ENCODE peak calls at places on chromosomes 7 and 10, in four cellular contexts. T, K, F and D are unnamed samples.

GRCh38 chr10:122098924-122099323 is 110.0 kb downstream of the TACC2 start:
- DNase-seq in T (no peak), K (no peak), F (no peak), D (no peak)

GRCh38 chr7:17132726-17133125 is 165.7 kb upstream of the AHR start:
- DNase-seq in T (no peak), F (no peak), K (no peak), D (no peak)

GRCh38 chr7:138223402-138223872 is 147.2 kb downstream of the AKR1D1 start:
- DNase-seq in T (no peak), F (no peak), K (no peak), D (no peak)

GRCh38 chr7:83161851-83162401 is 758 bp downstream of the PCLO start:
- DNase-seq in F (no peak), K (no peak), T (peak), D (no peak)

GRCh38 chr7:64947252-64948000 is 43.4 kb downstream of the ZNF117 start:
- DNase-seq in K (no peak), F (no peak), T (no peak), D (no peak)

GRCh38 chr7:45712872-45713668 is 138.9 kb downstream of the ADCY1 start:
- DNase-seq in F (no peak), T (no peak), K (no peak), D (no peak)

GRCh38 chr10:3452683-3453388 is 280.3 kb upstream of the PITRM1 start:
- DNase-seq in T (no peak), F (no peak), K (no peak), D (no peak)

GRCh38 chr10:3778708-3779108 is 6.3 kb downstream of the KLF6 start:
- DNase-seq in T (no peak), F (no peak), K (no peak), D (no peak)

GRCh38 chr7:2500701-2501100 is 18.9 kb upstream of the LFNG start:
- DNase-seq in K (no peak), T (no peak), F (no peak), D (no peak)

GRCh38 chr7:13181221-13181620 is 493.8 kb downstream of the ARL4A start:
- DNase-seq in F (no peak), T (no peak), K (no peak), D (no peak)

GRCh38 chr10:1155791-1156615 is 99.8 kb downstream of the WDR37 start:
- DNase-seq in K (no peak), F (no peak), T (no peak), D (no peak)

GRCh38 chr7:36844374-36844773 is 120.1 kb upstream of the AOAH start:
- DNase-seq in F (no peak), T (no peak), K (no peak), D (no peak)

GRCh38 chr10:123205041-123205440 is 50.8 kb downstream of the BUB3 start:
- DNase-seq in K (no peak), F (no peak), T (no peak), D (no peak)

GRCh38 chr10:29119374-29119773 is 169.5 kb upstream of the LYZL1 start:
- DNase-seq in K (peak), F (peak), T (no peak), D (no peak)

DNA sequence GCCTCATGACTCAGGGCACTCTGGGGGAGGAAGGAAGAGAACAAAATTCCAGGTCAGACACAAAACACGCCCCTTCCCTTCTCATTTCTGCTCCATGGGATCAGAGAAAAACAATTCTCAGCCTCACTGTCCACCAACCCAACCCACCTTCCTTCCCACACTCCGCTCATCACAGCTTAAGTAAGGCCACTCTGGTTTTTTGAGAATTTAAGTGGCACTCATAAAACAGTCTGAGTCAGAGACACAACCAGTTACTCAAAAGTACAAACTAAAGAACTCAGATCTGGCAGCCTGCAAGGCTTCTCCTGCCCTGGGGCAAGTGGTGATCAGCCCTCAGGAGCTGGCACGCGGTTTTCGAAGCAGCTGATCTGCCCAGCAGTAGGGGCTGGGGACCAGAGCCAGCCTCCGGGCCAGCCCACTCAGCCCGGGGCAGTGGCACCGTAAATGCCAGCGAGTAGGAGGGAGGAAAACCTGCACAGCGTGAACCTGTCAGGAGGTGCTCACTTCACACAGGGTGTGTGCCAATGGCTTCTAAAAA is 39.1 kb upstream of the ABLIM1 start:
- DNase-seq in F (no peak), T (no peak), K (no peak), D (no peak)
- TF ChIP-seq CHD2 in F (no peak), T (no peak), K (no peak), D (no peak)

GRCh38 chr7:98869001-98869373 is 827 bp downstream of the TMEM130 start:
- DNase-seq in K (no peak), F (no peak), T (no peak), D (no peak)

GRCh38 chr7:98866765-98867164 is 3.0 kb downstream of the TMEM130 start:
- DNase-seq in F (no peak), T (no peak), K (no peak), D (no peak)

GRCh38 chr7:98866341-98866740 is 3.5 kb downstream of the TMEM130 start:
- DNase-seq in F (no peak), K (no peak), T (no peak), D (no peak)

GRCh38 chr7:98868450-98868849 is 1.4 kb downstream of the TMEM130 start:
- DNase-seq in T (no peak), F (no peak), K (no peak), D (no peak)

GRCh38 chr7:98867271-98867701 is 2.5 kb downstream of the TMEM130 start:
- DNase-seq in T (no peak), K (no peak), F (no peak), D (no peak)
- TF ChIP-seq JUNB in T (no peak), K (no peak), F (no peak), D (no peak)

DNA sequence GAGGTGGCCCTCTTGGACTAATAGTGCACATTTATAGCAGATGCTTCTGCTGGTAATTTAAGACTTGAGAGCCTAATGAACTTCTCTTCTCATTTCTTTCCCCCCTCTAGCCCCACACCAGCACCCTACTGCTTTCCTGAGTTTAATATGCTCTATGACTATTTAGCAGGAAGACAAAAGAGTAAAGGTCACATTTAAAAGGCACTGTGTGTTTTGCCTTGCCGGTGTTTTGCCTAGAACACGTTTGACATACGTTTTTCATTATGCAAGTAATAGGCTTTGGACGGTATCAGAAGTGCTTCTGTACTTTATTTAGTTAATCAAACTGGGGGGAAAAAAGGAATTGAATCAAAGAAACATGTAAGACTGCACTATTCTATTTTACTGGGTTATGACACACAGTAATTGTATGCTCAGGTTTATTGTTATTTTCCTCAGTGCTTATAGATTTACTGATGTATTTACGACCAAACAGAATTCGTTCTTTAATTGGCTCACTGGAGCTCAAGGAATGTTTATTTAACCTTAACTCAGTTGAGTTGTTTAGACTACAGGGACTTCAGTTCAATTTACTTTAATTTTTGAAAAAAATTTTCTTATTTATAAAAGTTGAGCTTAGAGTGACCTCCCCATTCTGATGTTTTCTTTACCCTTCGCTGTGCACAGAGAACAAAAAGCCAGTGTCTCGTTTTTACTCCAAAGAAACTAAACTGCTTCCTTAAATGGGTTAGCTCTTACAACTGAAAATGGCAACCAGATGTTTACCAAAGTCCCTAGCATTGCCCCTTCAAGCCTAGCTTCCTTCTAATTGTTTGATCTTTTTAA is 35.4 kb downstream of the CPED1 start:
- DNase-seq in K (no peak), T (no peak), F (no peak), D (no peak)
- H3K27ac ChIP-seq in K (no peak), T (no peak), F (peak), D (no peak)

GRCh38 chr10:96125142-96125515 is 5.0 kb upstream of the ZNF518A start:
- DNase-seq in K (peak), T (no peak), F (no peak), D (no peak)

GRCh38 chr10:96129387-96130325 is at the start of gene ZNF518A:
- DNase-seq in K (peak), F (peak), T (peak), D (peak)

GRCh38 chr10:96118604-96119450 is 11.3 kb upstream of the ZNF518A start:
- DNase-seq in K (peak), F (no peak), T (peak), D (no peak)

GRCh38 chr10:96122824-96123223 is 7.3 kb upstream of the ZNF518A start:
- DNase-seq in T (no peak), F (no peak), K (no peak), D (no peak)

GRCh38 chr10:96124230-96125141 is 5.6 kb upstream of the ZNF518A start:
- DNase-seq in K (peak), T (peak), F (peak), D (no peak)
- TF ChIP-seq CHD2 in K (peak), T (no peak), F (peak), D (no peak)

GRCh38 chr7:65967361-65968155 is 14.5 kb downstream of the GUSB start:
- DNase-seq in K (no peak), T (no peak), F (no peak), D (no peak)
- TF ChIP-seq JUNB in K (no peak), T (no peak), F (no peak), D (no peak)